ENCODE peak calls at places on chromosomes 13 and 19, in seven cellular contexts. Z is stimulated activated naive CD8-positive, alpha-beta T cell treated with anti-CD3 and anti-CD28 coated beads, Interleukin-15, Interleukin-2, amounts not matched to agents 100 U/mL and 50 U/mL, for 24 hours; X is H9; H is body of pancreas; K is CD8-positive, alpha-beta memory T cell; Y is pulmonary artery endothelial cell; E is Peyer's patch. R is an unnamed sample.

GRCh38 chr19:512548-513365 is 5.5 kb downstream of the TPGS1 start:
- DNase-seq in H (no peak), Y (no peak), E (no peak), X (no peak), Z (no peak), K (no peak), R (no peak)

GRCh38 chr13:111661776-111662175 is 341.3 kb downstream of the TEX29 start:
- DNase-seq in K (no peak), X (peak), E (no peak), Z (no peak), H (no peak), Y (no peak), R (no peak)

GRCh38 chr13:24274452-24274971 is 34.9 kb upstream of the C1QTNF9 start:
- DNase-seq in Z (peak), E (peak), H (no peak), K (peak), Y (no peak), X (no peak), R (no peak)

GRCh38 chr13:44764334-44764733 is 188.2 kb upstream of the TSC22D1 start:
- DNase-seq in Y (no peak), H (peak), K (no peak), Z (no peak), E (no peak), X (no peak), R (no peak)

GRCh38 chr13:85371254-85371653 is 428.0 kb downstream of the SLITRK6 start:
- DNase-seq in E (no peak), Y (no peak), K (no peak), X (no peak), Z (no peak), H (no peak), R (no peak)

GRCh38 chr19:1360818-1361461 is 22.8 kb upstream of the NDUFS7 start:
- DNase-seq in E (no peak), H (peak), Y (no peak), Z (no peak), X (no peak), K (no peak), R (peak)

GRCh38 chr13:85828094-85828684 is 29.0 kb upstream of the SLITRK6 start:
- DNase-seq in X (no peak), H (no peak), K (no peak), Z (no peak), Y (no peak), E (no peak), R (no peak)

GRCh38 chr19:45934551-45935230 is 20.1 kb upstream of the NANOS2 start:
- DNase-seq in E (no peak), Y (no peak), X (no peak), K (no peak), Z (no peak), H (no peak), R (no peak)

GRCh38 chr19:34155686-34156085 is 16.6 kb upstream of the LSM14A start:
- DNase-seq in H (no peak), Y (no peak), K (no peak), E (no peak), X (no peak), Z (no peak), R (no peak)

GRCh38 chr19:43651758-43652545 is 12.3 kb upstream of the CADM4 start:
- DNase-seq in H (peak), Z (peak), Y (peak), X (peak), E (peak), K (no peak), R (peak)

GRCh38 chr13:24692541-24692940 is 12.3 kb downstream of the ATP12A start:
- DNase-seq in K (no peak), E (no peak), Z (no peak), Y (no peak), H (no peak), X (no peak), R (no peak)

GRCh38 chr13:42600943-42601342 is 27.0 kb downstream of the TNFSF11 start:
- DNase-seq in E (no peak), Y (no peak), Z (no peak), H (no peak), K (no peak), X (no peak), R (no peak)